ENCODE peak calls at places on chromosome 17, in four cellular contexts. P is colonic mucosa, V is tibial nerve, B is cardiac muscle cell. W is an unnamed sample.

GRCh38 chr17:68567035-68567434 is 34.1 kb downstream of the FAM20A start:
- DNase-seq in P (no peak), V (no peak), B (no peak), W (no peak)

GRCh38 chr17:14803781-14804180 is 461.3 kb downstream of the PMP22 start:
- DNase-seq in P (no peak), V (no peak), B (peak; percentile 63), W (no peak)

GRCh38 chr17:50949128-50950001 is 83.2 kb upstream of the TOB1 start:
- DNase-seq in P (no peak), V (peak; percentile 12), B (no peak), W (no peak)

GRCh38 chr17:78560731-78561130 is 16.5 kb downstream of the DNAH17 start:
- DNase-seq in P (no peak), V (no peak), B (no peak), W (no peak)

GRCh38 chr17:20092292-20092867 is 83.2 kb downstream of the SPECC1 start:
- DNase-seq in P (no peak), V (no peak), B (no peak), W (no peak)

GRCh38 chr17:33049781-33050414 is 58.3 kb downstream of the SPACA3 start:
- DNase-seq in P (peak; percentile 68), V (no peak), B (peak; percentile 67), W (no peak)

GRCh38 chr17:752620-753219 is 656 bp upstream of the GEMIN4 start:
- DNase-seq in P (peak; percentile 70), V (peak; percentile 53), B (peak; percentile 87), W (no peak)

GRCh38 chr17:68398731-68399637 is 58.3 kb downstream of the WIPI1 start:
- DNase-seq in P (peak; percentile 45), V (no peak), B (peak; percentile 86), W (no peak)

GRCh38 chr17:31092475-31093064 is 2.2 kb upstream of the NF1 start:
- DNase-seq in P (no peak), V (no peak), B (no peak), W (no peak)

GRCh38 chr17:12789075-12789975 is at the start of gene ARHGAP44:
- DNase-seq in P (peak; percentile 78), V (peak; percentile 15), B (peak; percentile 76), W (peak; percentile 78)
- H3K27ac ChIP-seq in P (peak within 1 kb of the TSS; percentile 70), V (no peak within 1 kb of the TSS), B (peak within 1 kb of the TSS; percentile 53), W (peak within 1 kb of the TSS; percentile 88)

GRCh38 chr17:7582401-7583252 is 1.0 kb upstream of the MPDU1 start:
- DNase-seq in P (no peak), V (no peak), B (no peak), W (no peak)
- TF ChIP-seq CTCF in P (no peak), V (no peak), B (no peak), W (no peak)

GRCh38 chr17:80832266-80832676 is 159.4 kb upstream of the CHMP6 start:
- DNase-seq in P (peak; percentile 38), V (no peak), B (peak; percentile 75), W (no peak)
- H3K4me3 ChIP-seq in P (peak overlapping the region; percentile 26), V (peak overlapping the region; percentile 48), B (no peak overlapping the region), W (peak overlapping the region; percentile 72)

GRCh38 chr17:2312736-2313135 is 9.0 kb downstream of the SRR start:
- DNase-seq in P (no peak), V (no peak), B (no peak), W (no peak)
- H3K27ac ChIP-seq in P (no peak overlapping the region), V (no peak overlapping the region), B (no peak overlapping the region), W (peak overlapping the region; percentile 24)

W was measured in coronary artery.